ENCODE peak calls at places on chromosomes 5 and 9, in four cellular contexts. S, L, I and X are unnamed samples.

GRCh38 chr5:8944005-8944404 is 601.9 kb downstream of the SEMA5A start:
- DNase-seq in S (no peak), L (no peak), I (no peak), X (no peak)

GRCh38 chr9:114126247-114127060 is 27.4 kb upstream of the KIF12 start:
- DNase-seq in S (no peak), L (no peak), I (no peak), X (no peak)

GRCh38 chr5:63050916-63051315 is 472.3 kb downstream of the LRRC70 start:
- DNase-seq in I (no peak), L (no peak), S (no peak), X (no peak)

GRCh38 chr5:109078448-109078847 is 330.8 kb downstream of the FER start:
- DNase-seq in L (no peak), S (no peak), I (no peak), X (no peak)

GRCh38 chr9:97848582-97849237 is 4.3 kb upstream of the FOXE1 start:
- DNase-seq in S (no peak), I (no peak), L (no peak), X (no peak)

GRCh38 chr9:9003184-9003583 is 1203.6 kb upstream of the DMAC1 start:
- DNase-seq in I (no peak), S (no peak), L (no peak), X (no peak)

GRCh38 chr9:137452761-137453642 is 6.1 kb downstream of the NSMF start:
- DNase-seq in L (no peak), I (no peak), S (no peak), X (no peak)

GRCh38 chr9:110095238-110095637 is 112.7 kb downstream of the C9orf152 start:
- DNase-seq in I (no peak), S (no peak), L (no peak), X (no peak)

GRCh38 chr5:64682608-64683007 is 7.7 kb upstream of the SHISAL2B start:
- DNase-seq in S (no peak), L (no peak), I (peak; percentile 13), X (no peak)

GRCh38 chr9:136451221-136451877 is 11.7 kb upstream of the INPP5E start:
- DNase-seq in I (no peak), L (no peak), S (no peak), X (no peak)

GRCh38 chr5:168291281-168291960 is at the start of gene WWC1:
- DNase-seq in L (no peak), I (peak; percentile 45), S (peak; percentile 31), X (peak; percentile 80)

GRCh38 chr9:78234810-78235209 is 1.1 kb upstream of the CEP78 start:
- DNase-seq in S (no peak), I (no peak), L (no peak), X (no peak)

GRCh38 chr5:75052461-75053285 is at the start of gene GCNT4:
- DNase-seq in L (no peak), S (no peak), I (no peak), X (peak; percentile 25)

GRCh38 chr5:33736510-33736909 is 155.3 kb downstream of the ADAMTS12 start:
- DNase-seq in L (no peak), S (no peak), I (no peak), X (no peak)

GRCh38 chr9:115211413-115212204 is 93.7 kb upstream of the TNC start:
- DNase-seq in I (no peak), S (peak; percentile 68), L (no peak), X (no peak)

GRCh38 chr5:149853019-149853648 is 91.5 kb downstream of the PDE6A start:
- DNase-seq in I (peak; percentile 70), L (peak; percentile 35), S (no peak), X (peak; percentile 41)

GRCh38 chr9:107906074-107906473 is 416.5 kb upstream of the KLF4 start:
- DNase-seq in L (no peak), S (no peak), I (no peak), X (no peak)

GRCh38 chr5:132342291-132343180 is 27.0 kb upstream of the SLC22A5 start:
- DNase-seq in L (no peak), I (no peak), S (no peak), X (no peak)

GRCh38 chr5:113447651-113448050 is 12.9 kb upstream of the TSSK1B start:
- DNase-seq in L (no peak), S (no peak), I (no peak), X (no peak)

GRCh38 chr5:171596391-171596878 is 177.0 kb downstream of the FGF18 start:
- DNase-seq in L (no peak), S (no peak), I (no peak), X (no peak)

GRCh38 chr9:37921546-37922300 is 17.8 kb upstream of the SLC25A51 start:
- DNase-seq in L (no peak), I (no peak), S (no peak), X (no peak)

GRCh38 chr5:122183098-122183794 is 53.9 kb downstream of the ZNF474 start:
- DNase-seq in L (no peak), I (no peak), S (no peak), X (no peak)

GRCh38 chr5:40904205-40904993 is 4.9 kb upstream of the C7 start:
- DNase-seq in L (no peak), I (peak; percentile 56), S (peak; percentile 15), X (peak; percentile 32)

GRCh38 chr5:67095346-67095871 is 101.2 kb downstream of the CD180 start:
- DNase-seq in L (no peak), I (no peak), S (no peak), X (no peak)

GRCh38 chr5:95861221-95861857 is 38.8 kb upstream of the GLRX start:
- DNase-seq in S (no peak), L (peak; percentile 58), I (no peak), X (no peak)

GRCh38 chr9:127179633-127180401 is 57.4 kb upstream of the ANGPTL2 start:
- DNase-seq in I (no peak), L (no peak), S (no peak), X (no peak)

GRCh38 chr9:89899476-89900047 is 294.8 kb downstream of the GADD45G start:
- DNase-seq in I (no peak), S (no peak), L (no peak), X (no peak)

GRCh38 chr9:85978496-85978895 is 37.5 kb downstream of the NAA35 start:
- DNase-seq in I (no peak), S (no peak), L (no peak), X (no peak)

GRCh38 chr5:32909207-32909606 is 198.1 kb downstream of the NPR3 start:
- DNase-seq in S (no peak), L (no peak), I (no peak), X (no peak)

GRCh38 chr5:33343661-33344327 is 97.0 kb upstream of the TARS1 start:
- DNase-seq in S (no peak), I (no peak), L (no peak), X (no peak)

GRCh38 chr9:98501776-98502175 is 207.0 kb downstream of the GABBR2 start:
- DNase-seq in I (no peak), S (no peak), L (no peak), X (no peak)

GRCh38 chr5:176359658-176360057 is 1.9 kb downstream of the KIAA1191 start:
- DNase-seq in S (no peak), L (no peak), I (no peak), X (no peak)

DNA sequence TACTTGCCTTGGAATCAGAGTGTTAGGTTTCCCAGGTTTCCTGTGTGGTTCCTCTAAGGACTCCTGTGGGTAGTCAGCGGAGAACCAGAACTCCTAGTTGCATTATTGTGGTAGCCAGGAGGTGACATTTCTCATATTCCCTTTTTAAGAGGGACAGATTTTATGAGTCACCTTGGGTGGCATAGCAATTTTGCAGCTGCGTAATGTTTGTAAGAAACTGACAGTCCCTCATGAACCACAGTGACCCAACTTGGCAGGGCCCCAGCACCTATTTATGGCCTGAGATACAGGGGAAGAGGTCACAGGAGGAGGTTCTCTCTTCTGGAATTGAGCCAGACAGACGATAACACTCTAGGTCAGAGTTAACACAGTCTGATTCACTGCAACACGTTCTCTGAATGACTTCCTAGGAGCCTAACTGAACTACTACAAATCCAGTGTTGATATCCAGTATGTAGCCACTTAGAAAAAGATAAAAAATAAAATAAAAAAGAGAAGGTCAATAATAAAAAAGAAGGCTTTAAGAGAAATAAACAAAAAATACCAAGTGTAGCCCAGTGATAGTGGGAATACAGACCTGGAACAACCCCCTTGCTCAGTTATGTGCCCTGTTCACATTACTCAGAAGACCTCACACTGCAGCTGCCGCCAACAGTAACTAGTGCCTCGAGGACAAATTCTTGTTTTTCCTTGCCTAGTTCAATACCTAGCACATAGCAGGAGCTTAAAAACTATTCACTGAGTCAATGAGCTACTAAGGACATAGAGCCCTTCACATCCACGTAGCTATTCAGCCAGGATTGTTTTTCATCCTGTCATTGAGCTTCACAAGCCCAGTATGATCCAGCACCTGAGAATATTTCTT is 50.7 kb upstream of the VLDLR start:
- DNase-seq in L (peak; percentile 96), I (peak; percentile 17), S (peak; percentile 78), X (no peak)
- TF ChIP-seq SPI1 in L (no peak), I (no peak), S (no peak), X (no peak)

DNA sequence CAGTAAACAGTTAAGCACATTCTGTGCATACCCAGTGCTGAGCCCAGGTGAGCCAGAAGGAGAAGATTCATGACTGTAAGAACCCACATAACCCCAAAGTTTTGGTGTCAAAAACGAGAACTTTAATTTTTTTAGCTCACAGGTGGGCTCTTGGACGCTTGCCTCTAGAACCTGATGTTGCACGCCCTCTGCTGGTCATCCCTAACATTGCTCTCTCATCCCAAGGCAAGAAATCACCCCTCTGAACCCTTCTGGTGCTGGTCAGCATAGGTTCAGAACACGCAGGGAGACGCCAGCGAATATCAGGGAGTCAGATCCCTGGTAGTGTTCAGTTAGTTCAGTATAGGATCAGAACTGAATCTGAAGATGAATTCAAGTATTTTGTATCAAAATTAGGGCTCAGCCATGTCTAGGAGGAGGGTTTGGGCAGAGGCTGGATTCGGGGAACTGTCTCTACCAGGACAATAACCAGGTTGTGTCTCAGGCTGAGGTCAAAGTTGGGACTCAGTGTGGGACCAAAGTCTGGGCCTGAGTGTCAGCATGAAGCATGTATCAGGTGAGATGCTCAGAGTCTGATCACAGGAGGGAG is 4.1 kb upstream of the DNAJB5 start:
- DNase-seq in I (peak; percentile 41), L (no peak), S (no peak), X (no peak)
- TF ChIP-seq SPI1 in I (no peak), L (no peak), S (no peak), X (no peak)

DNA sequence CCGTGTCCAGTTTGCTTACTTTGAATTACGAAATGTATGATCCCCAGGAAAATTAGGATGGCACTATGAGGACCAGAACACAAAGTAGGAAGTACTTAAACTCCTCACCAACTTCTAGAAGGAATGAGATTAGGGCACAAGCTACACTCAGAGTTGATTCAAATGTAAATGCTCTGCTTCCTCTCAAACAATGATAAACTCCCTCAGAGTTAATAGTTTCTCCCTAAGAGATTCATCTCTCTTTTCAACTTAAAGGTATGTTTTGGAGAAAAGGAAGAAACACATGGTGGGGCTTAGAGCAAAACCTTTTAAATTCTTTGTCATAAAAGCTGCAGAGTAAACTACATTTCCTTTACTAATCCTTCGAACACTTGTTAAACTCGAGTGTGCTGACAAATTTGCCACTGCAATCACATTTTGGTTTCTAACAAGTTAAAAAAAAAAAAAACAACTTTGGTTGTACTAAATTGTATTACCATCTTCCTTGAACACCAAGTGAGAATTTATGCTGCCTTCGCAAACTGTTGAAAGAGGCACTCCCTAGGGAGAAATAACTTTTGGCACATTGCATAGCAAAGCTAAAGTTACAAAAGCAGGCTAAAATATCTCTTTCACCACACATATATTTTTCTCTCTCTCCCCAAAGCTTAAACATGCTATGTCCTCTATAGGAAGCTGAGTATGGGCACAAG is 66.6 kb downstream of the DENND1A start:
- DNase-seq in L (no peak), I (no peak), S (no peak), X (no peak)
- TF ChIP-seq SPI1 in L (no peak), I (no peak), S (no peak), X (no peak)

GRCh38 chr5:141533897-141534296 is 45.0 kb downstream of the PCDHGC5 start:
- DNase-seq in I (no peak), S (no peak), L (no peak), X (no peak)
- TF ChIP-seq SPI1 in I (no peak), S (no peak), L (no peak), X (no peak)